ENCODE peak calls at places on chromosomes 13 and 19, in nine cellular contexts. R, T, S, U, V, O, J, G and L are unnamed samples.

GRCh38 chr19:16363133-16363851 is 38.7 kb downstream of the KLF2 start:
- DNase-seq in R (no peak), T (no peak), S (no peak), U (no peak), V (no peak), O (no peak), J (no peak), G (no peak), L (no peak)

GRCh38 chr13:45167611-45168554 is 33.0 kb downstream of the KCTD4 start:
- DNase-seq in R (no peak), T (no peak), S (no peak), U (no peak), V (no peak), O (peak; percentile 33), J (no peak), G (no peak), L (no peak)

GRCh38 chr19:40683437-40683836 is 7.0 kb downstream of the NUMBL start:
- DNase-seq in R (no peak), T (no peak), S (no peak), U (no peak), V (no peak), O (no peak), J (no peak), G (no peak), L (no peak)

GRCh38 chr19:53792721-53793433 is 31.2 kb downstream of the NLRP12 start:
- DNase-seq in R (peak; percentile 98), T (peak; percentile 85), S (peak; percentile 88), U (peak; percentile 89), V (peak; percentile 90), O (peak; percentile 71), J (peak; percentile 81), G (peak; percentile 78), L (peak; percentile 84)

GRCh38 chr19:38221421-38221820 is 2.6 kb downstream of the DPF1 start:
- DNase-seq in R (no peak), T (no peak), S (no peak), U (no peak), V (no peak), O (no peak), J (no peak), G (no peak), L (no peak)

GRCh38 chr13:102913924-102914628 is 68.2 kb downstream of the ERCC5 start:
- DNase-seq in R (no peak), T (no peak), S (no peak), U (peak; percentile 68), V (peak; percentile 60), O (peak; percentile 60), J (no peak), G (peak; percentile 41), L (no peak)

GRCh38 chr13:23579886-23580706 is 9.9 kb downstream of the TNFRSF19 start:
- DNase-seq in R (no peak), T (no peak), S (no peak), U (peak; percentile 42), V (no peak), O (no peak), J (no peak), G (peak; percentile 60), L (no peak)

GRCh38 chr13:107138987-107139386 is 571.0 kb upstream of the ARGLU1 start:
- DNase-seq in R (no peak), T (no peak), S (no peak), U (no peak), V (no peak), O (no peak), J (no peak), G (no peak), L (no peak)

GRCh38 chr19:54160948-54161347 is 1.4 kb upstream of the LENG1 start:
- DNase-seq in R (peak; percentile 35), T (no peak), S (no peak), U (no peak), V (no peak), O (no peak), J (no peak), G (no peak), L (no peak)

GRCh38 chr19:42140125-42140754 is 8.0 kb upstream of the POU2F2 start:
- DNase-seq in R (peak; percentile 84), T (peak; percentile 89), S (peak; percentile 74), U (peak; percentile 56), V (peak; percentile 69), O (peak; percentile 66), J (no peak), G (peak; percentile 33), L (no peak)

GRCh38 chr13:29865934-29866333 is 15.5 kb upstream of the UBL3 start:
- DNase-seq in R (no peak), T (no peak), S (no peak), U (no peak), V (no peak), O (no peak), J (no peak), G (no peak), L (no peak)